ENCODE peak calls at places on chromosomes 11 and 22, in ten cellular contexts. X is neural progenitor cell, H is GM23248, I is Karpas-422, O is DND-41, C is MM.1S, S is K562, V is HepG2, L is PC-3, K is neuronal stem cell. W is an unnamed sample.

GRCh38 chr22:44706488-44706887 is 4.5 kb downstream of the PRR5 start:
- DNase-seq in X (no peak), H (no peak), C (no peak), I (no peak), K (no peak), L (no peak), V (no peak), O (no peak), S (no peak), W (no peak)

GRCh38 chr11:10538924-10539323 is 2.1 kb downstream of the RNF141 start:
- DNase-seq in K (no peak), C (no peak), X (no peak), L (no peak), I (no peak), V (no peak), H (peak; percentile 25), O (no peak), S (no peak), W (no peak)

GRCh38 chr11:31656051-31656450 is 146.5 kb downstream of the ELP4 start:
- DNase-seq in V (no peak), H (peak; percentile 40), L (peak; percentile 37), X (no peak), O (no peak), C (no peak), S (no peak), K (no peak), I (no peak), W (no peak)

GRCh38 chr11:125056931-125057330 is 6.2 kb upstream of the SLC37A2 start:
- DNase-seq in I (no peak), L (no peak), H (no peak), X (no peak), S (no peak), O (no peak), C (no peak), V (no peak), K (no peak), W (no peak)

GRCh38 chr22:44692662-44693007 is 9.4 kb upstream of the PRR5 start:
- DNase-seq in H (no peak), I (no peak), V (no peak), O (no peak), L (no peak), C (no peak), K (no peak), S (no peak), X (no peak), W (no peak)

GRCh38 chr22:17706451-17706900 is 67.8 kb downstream of the BID start:
- DNase-seq in H (peak; percentile 95), S (no peak), I (no peak), X (no peak), V (peak; percentile 36), C (peak; percentile 88), O (peak; percentile 83), K (no peak), L (peak; percentile 83), W (peak; percentile 64)

GRCh38 chr11:83172551-83172950 is 15.6 kb downstream of the PCF11 start:
- DNase-seq in X (no peak), H (no peak), C (no peak), V (no peak), S (no peak), L (no peak), I (no peak), K (no peak), O (no peak), W (no peak)

GRCh38 chr11:107232451-107232850 is 214.2 kb upstream of the GUCY1A2 start:
- DNase-seq in X (no peak), V (no peak), K (no peak), S (no peak), C (no peak), L (no peak), O (no peak), H (no peak), I (no peak), W (no peak)

GRCh38 chr11:27174026-27174425 is 133.4 kb downstream of the BBOX1 start:
- DNase-seq in O (no peak), C (no peak), K (no peak), V (peak; percentile 8), I (no peak), L (peak; percentile 15), S (no peak), H (no peak), X (no peak), W (no peak)

GRCh38 chr22:41818596-41818995 is 14.3 kb upstream of the SREBF2 start:
- DNase-seq in C (no peak), O (no peak), L (no peak), V (no peak), H (no peak), X (no peak), K (no peak), I (no peak), S (no peak), W (no peak)

GRCh38 chr11:110184974-110185597 is 91.9 kb downstream of the ZC3H12C start:
- DNase-seq in X (no peak), C (no peak), S (no peak), H (peak; percentile 57), L (peak; percentile 82), I (no peak), V (peak; percentile 14), O (no peak), K (no peak), W (no peak)

GRCh38 chr11:10325398-10326079 is 20.7 kb downstream of the ADM start:
- DNase-seq in I (no peak), H (peak; percentile 86), O (no peak), C (no peak), V (no peak), X (no peak), S (no peak), K (no peak), L (peak; percentile 40), W (no peak)

GRCh38 chr22:32695451-32695891 is 106.0 kb upstream of the TIMP3 start:
- DNase-seq in V (peak; percentile 87), C (no peak), S (no peak), O (no peak), K (no peak), L (peak; percentile 50), I (no peak), H (peak; percentile 88), X (no peak), W (no peak)

GRCh38 chr22:46082633-46083032 is 67.7 kb upstream of the PPARA start:
- DNase-seq in O (no peak), X (no peak), S (no peak), V (no peak), K (no peak), C (no peak), L (no peak), H (peak; percentile 62), I (no peak), W (no peak)

GRCh38 chr22:46079093-46079860 is 71.0 kb upstream of the PPARA start:
- DNase-seq in C (no peak), S (no peak), L (no peak), K (no peak), O (no peak), X (no peak), I (no peak), V (no peak), H (peak; percentile 56), W (no peak)

GRCh38 chr22:46081831-46082210 is 68.5 kb upstream of the PPARA start:
- DNase-seq in H (peak; percentile 65), X (peak; percentile 26), S (no peak), K (no peak), O (no peak), V (no peak), C (no peak), L (no peak), I (no peak), W (no peak)

GRCh38 chr22:46079861-46080821 is 70.2 kb upstream of the PPARA start:
- DNase-seq in L (peak; percentile 79), C (no peak), O (no peak), X (no peak), H (peak; percentile 96), I (no peak), S (no peak), K (no peak), V (no peak), W (no peak)

GRCh38 chr22:46081036-46081830 is 69.1 kb upstream of the PPARA start:
- DNase-seq in V (no peak), I (no peak), H (peak; percentile 75), C (no peak), S (no peak), O (no peak), K (no peak), L (no peak), X (no peak), W (no peak)
- H3K4me3 ChIP-seq in V (no peak overlapping the region), I (no peak overlapping the region), H (peak overlapping the region; percentile 97), C (no peak overlapping the region), S (no peak overlapping the region), O (no peak overlapping the region), K (no peak overlapping the region), L (peak overlapping the region; percentile 94), X (no peak overlapping the region), W (peak overlapping the region; percentile 15)

DNA sequence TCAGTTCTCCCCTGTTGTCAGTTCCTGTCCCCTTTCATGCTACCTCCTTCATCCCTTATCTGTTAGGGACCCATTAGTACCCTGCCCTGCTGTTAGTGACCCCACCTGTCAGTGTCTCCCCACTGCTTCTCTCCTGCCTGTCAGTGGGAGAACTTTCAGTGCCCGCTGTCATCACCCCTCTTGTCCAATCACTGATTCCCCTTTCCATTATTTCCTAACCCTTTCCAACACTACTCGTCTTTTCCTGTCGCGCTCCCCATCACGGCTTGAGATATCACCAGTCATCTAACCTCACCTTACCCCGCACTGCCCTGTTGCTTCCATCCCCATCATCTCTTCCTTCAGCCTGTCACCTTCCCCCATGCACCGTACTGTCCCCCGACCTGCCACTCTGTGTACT is 4.0 kb downstream of the PPP6R2 start:
- DNase-seq in L (no peak), V (no peak), O (no peak), H (no peak), X (no peak), K (no peak), C (no peak), I (no peak), S (peak; percentile 4), W (no peak)
- H3K9ac ChIP-seq in L (no peak overlapping the region), V (no peak overlapping the region), O (peak overlapping the region; percentile 8), H (no peak overlapping the region), X (no peak overlapping the region), K (peak overlapping the region; percentile 73), C (no peak overlapping the region), I (no peak overlapping the region), S (no peak overlapping the region), W (no peak overlapping the region)

GRCh38 chr11:11844272-11844671 is 2.5 kb downstream of the USP47 start:
- DNase-seq in L (no peak), K (no peak), C (no peak), V (no peak), S (no peak), H (peak; percentile 14), O (no peak), X (no peak), I (no peak), W (no peak)
- H3K4me3 ChIP-seq in L (peak overlapping the region; percentile 95), K (peak overlapping the region; percentile 76), C (peak overlapping the region; percentile 94), V (peak overlapping the region; percentile 74), S (peak overlapping the region; percentile 89), H (peak overlapping the region; percentile 88), O (no peak overlapping the region), X (peak overlapping the region; percentile 79), I (peak overlapping the region; percentile 96), W (no peak overlapping the region)

DNA sequence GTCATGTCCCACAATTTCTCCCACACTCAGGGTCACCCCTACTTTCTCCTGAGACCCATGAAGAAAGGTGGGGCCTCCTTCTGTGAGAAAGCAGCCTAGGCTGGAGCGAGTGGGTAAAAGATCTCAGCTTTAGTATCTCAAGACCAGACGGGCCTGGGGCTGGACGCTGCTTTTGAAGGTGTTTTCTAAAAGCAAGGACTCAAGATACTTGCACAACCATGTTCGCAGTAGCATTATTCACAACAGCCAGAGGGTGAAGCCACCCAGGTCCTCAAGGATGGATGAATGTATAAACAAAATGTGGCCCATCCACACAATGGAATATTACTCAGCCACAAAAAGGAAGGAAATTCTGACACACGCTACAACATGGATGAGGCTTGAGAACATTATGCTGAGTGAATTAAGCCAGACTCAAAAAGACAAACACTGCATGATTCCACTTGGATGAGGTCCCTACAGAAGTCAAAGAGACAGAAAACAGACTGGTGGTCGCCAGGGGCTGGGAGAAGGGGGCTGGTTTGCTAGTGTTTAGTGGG is 10.6 kb downstream of the SHANK2 start:
- DNase-seq in I (no peak), X (no peak), O (no peak), L (no peak), C (no peak), V (no peak), S (no peak), H (no peak), K (no peak), W (no peak)
- H3K9ac ChIP-seq in I (no peak overlapping the region), X (no peak overlapping the region), O (no peak overlapping the region), L (no peak overlapping the region), C (no peak overlapping the region), V (peak overlapping the region; percentile 53), S (no peak overlapping the region), H (no peak overlapping the region), K (no peak overlapping the region), W (no peak overlapping the region)